ENCODE peak calls at places on chromosomes 3 and 15, in ten cellular contexts. M is fibroblast of pulmonary artery, B is osteocyte, P is astrocyte of the cerebellum, W is PC-3, H is omental fat pad, U is WTC11, N is left ventricle myocardium inferior, D is Calu3, J is bronchial epithelial cell. A is an unnamed sample.
A peak's percentile ranks its signal among the peaks of the same experiment; 100 is the strongest.

GRCh38 chr3:187748050-187748481 is 2.8 kb upstream of the BCL6 start:
- DNase-seq in M (peak; percentile 86), B (peak; percentile 95), P (no peak), W (peak; percentile 96), H (peak; percentile 96), U (peak; percentile 99), N (peak; percentile 92), D (peak; percentile 98), J (peak; percentile 77), A (peak; percentile 89)

GRCh38 chr15:97026781-97027180 is 696.3 kb downstream of the NR2F2 start:
- DNase-seq in M (no peak), B (no peak), P (no peak), W (no peak), H (no peak), U (no peak), N (no peak), D (no peak), J (no peak), A (no peak)

GRCh38 chr3:196604548-196604947 is 34.9 kb upstream of the NRROS start:
- DNase-seq in M (no peak), B (peak; percentile 56), P (no peak), W (no peak), H (no peak), U (no peak), N (no peak), D (peak; percentile 17), J (no peak), A (no peak)

GRCh38 chr15:48447657-48448056 is 116.4 kb downstream of the DUT start:
- DNase-seq in M (peak; percentile 27), B (no peak), P (no peak), W (peak; percentile 64), H (no peak), U (no peak), N (no peak), D (no peak), J (peak; percentile 72), A (no peak)

GRCh38 chr3:50124363-50125226 is 30.5 kb upstream of the SEMA3F start:
- DNase-seq in M (no peak), B (no peak), P (no peak), W (no peak), H (no peak), U (peak; percentile 32), N (no peak), D (no peak), J (no peak), A (no peak)

GRCh38 chr3:33883538-33884203 is 85.2 kb downstream of the PDCD6IP start:
- DNase-seq in M (peak; percentile 66), B (no peak), P (peak; percentile 26), W (peak; percentile 85), H (no peak), U (no peak), N (no peak), D (peak; percentile 41), J (peak; percentile 50), A (no peak)

GRCh38 chr15:44193651-44194396 is 1.2 kb downstream of the FRMD5 start:
- DNase-seq in M (peak; percentile 58), B (no peak), P (no peak), W (peak; percentile 48), H (no peak), U (peak; percentile 22), N (no peak), D (no peak), J (peak; percentile 28), A (no peak)

GRCh38 chr15:42134617-42135243 is 21.7 kb downstream of the PLA2G4F start:
- DNase-seq in M (no peak), B (no peak), P (no peak), W (peak; percentile 43), H (no peak), U (no peak), N (no peak), D (no peak), J (no peak), A (no peak)

GRCh38 chr3:170496026-170496867 is 77.6 kb downstream of the CLDN11 start:
- DNase-seq in M (no peak), B (no peak), P (no peak), W (no peak), H (no peak), U (peak; percentile 65), N (no peak), D (no peak), J (no peak), A (no peak)

GRCh38 chr15:88020806-88021205 is 235.7 kb downstream of the NTRK3 start:
- DNase-seq in M (no peak), B (no peak), P (no peak), W (no peak), H (no peak), U (no peak), N (no peak), D (no peak), J (no peak), A (no peak)

GRCh38 chr3:183924956-183925355 is 40.3 kb upstream of the PARL start:
- DNase-seq in M (peak; percentile 50), B (no peak), P (no peak), W (peak; percentile 97), H (no peak), U (no peak), N (no peak), D (no peak), J (peak; percentile 100), A (no peak)

GRCh38 chr3:155746703-155747102 is 1.8 kb upstream of the PLCH1 start:
- DNase-seq in M (no peak), B (no peak), P (no peak), W (no peak), H (no peak), U (no peak), N (no peak), D (no peak), J (no peak), A (no peak)

GRCh38 chr3:155747286-155747685 is 2.4 kb upstream of the PLCH1 start:
- DNase-seq in M (no peak), B (no peak), P (no peak), W (no peak), H (no peak), U (no peak), N (no peak), D (no peak), J (no peak), A (no peak)

GRCh38 chr3:155744091-155744625 is 713 bp downstream of the PLCH1 start:
- DNase-seq in M (peak; percentile 29), B (peak; percentile 88), P (no peak), W (peak; percentile 76), H (no peak), U (peak; percentile 87), N (peak; percentile 33), D (peak; percentile 88), J (no peak), A (no peak)

GRCh38 chr3:155744626-155745324 is at the start of gene PLCH1:
- DNase-seq in M (peak; percentile 44), B (no peak), P (no peak), W (peak; percentile 81), H (peak; percentile 27), U (peak; percentile 92), N (peak; percentile 55), D (peak; percentile 88), J (peak; percentile 20), A (peak; percentile 21)

GRCh38 chr3:155745795-155746550 is 1.1 kb upstream of the PLCH1 start:
- DNase-seq in M (no peak), B (no peak), P (no peak), W (peak; percentile 74), H (no peak), U (peak; percentile 58), N (no peak), D (peak; percentile 43), J (peak; percentile 44), A (no peak)
- TF ChIP-seq CTCF in M (no peak), B (no peak), P (no peak), W (no peak), H (no peak), U (no peak), N (no peak), D (no peak), J (no peak), A (no peak)

DNA sequence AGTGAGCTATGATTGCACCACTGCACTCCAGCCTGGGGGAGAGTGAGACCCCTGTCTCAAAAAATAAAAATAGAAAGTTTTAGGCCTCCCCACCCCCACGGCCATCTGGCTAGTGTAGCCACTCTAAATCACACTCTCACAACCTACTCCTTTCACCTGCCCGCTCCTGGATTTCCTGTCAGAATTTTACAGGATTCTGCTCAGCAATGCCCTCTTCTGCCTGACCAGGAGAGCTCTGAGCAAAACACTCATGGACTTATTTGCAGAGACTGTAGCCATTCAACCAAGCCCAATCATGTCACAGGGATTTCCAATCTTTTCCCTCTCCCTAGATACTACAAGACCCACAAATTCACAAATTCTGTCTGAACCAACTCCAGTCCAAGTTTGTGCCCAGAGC is 242.6 kb upstream of the TPRG1 start:
- DNase-seq in M (no peak), B (no peak), P (no peak), W (peak; percentile 56), H (no peak), U (no peak), N (no peak), D (peak; percentile 44), J (peak; percentile 47), A (no peak)
- TF ChIP-seq CTCF in M (peak; percentile 32), B (peak; percentile 43), P (peak; percentile 8), W (peak; percentile 47), H (no peak), U (no peak), N (peak; percentile 50), D (no peak), J (peak; percentile 51), A (no peak)

GRCh38 chr15:55383687-55384086 is 24.5 kb downstream of the CCPG1 start:
- DNase-seq in M (no peak), B (no peak), P (no peak), W (no peak), H (no peak), U (no peak), N (no peak), D (no peak), J (no peak), A (no peak)
- TF ChIP-seq CTCF in M (no peak), B (no peak), P (no peak), W (no peak), H (no peak), U (no peak), N (no peak), D (no peak), J (no peak), A (no peak)

GRCh38 chr3:52388933-52389332 is 56.0 kb downstream of the SEMA3G start:
- DNase-seq in M (no peak), B (no peak), P (no peak), W (peak; percentile 14), H (no peak), U (no peak), N (no peak), D (no peak), J (no peak), A (no peak)

GRCh38 chr3:52391096-52391495 is 53.8 kb downstream of the SEMA3G start:
- DNase-seq in M (no peak), B (no peak), P (no peak), W (no peak), H (no peak), U (no peak), N (no peak), D (no peak), J (no peak), A (no peak)

GRCh38 chr3:52387481-52387880 is 57.4 kb downstream of the SEMA3G start:
- DNase-seq in M (no peak), B (no peak), P (no peak), W (no peak), H (no peak), U (no peak), N (no peak), D (no peak), J (no peak), A (no peak)

GRCh38 chr3:52385157-52385556 is 59.7 kb downstream of the SEMA3G start:
- DNase-seq in M (peak; percentile 32), B (no peak), P (no peak), W (peak; percentile 63), H (no peak), U (peak; percentile 88), N (no peak), D (peak; percentile 41), J (peak; percentile 57), A (no peak)

GRCh38 chr3:52388348-52388821 is 56.5 kb downstream of the SEMA3G start:
- DNase-seq in M (no peak), B (no peak), P (no peak), W (no peak), H (no peak), U (peak; percentile 79), N (no peak), D (no peak), J (no peak), A (no peak)
- TF ChIP-seq CTCF in M (no peak), B (no peak), P (peak; percentile 4), W (peak; percentile 19), H (no peak), U (peak; percentile 25), N (no peak), D (no peak), J (no peak), A (no peak)

A was measured in natural killer cell.